ENCODE peak calls at places on chromosomes 3 and 15, in nine cellular contexts. V, M, E, O, Y, W, X, T and I are unnamed samples.

GRCh38 chr15:80567721-80568157 is 127.4 kb upstream of the ABHD17C start:
- DNase-seq in V (peak; percentile 48), M (peak; percentile 83), E (peak; percentile 54), O (no peak), Y (peak; percentile 68), W (peak; percentile 54), X (peak; percentile 78), T (no peak), I (peak; percentile 83)

GRCh38 chr3:14772533-14773138 is 46.1 kb upstream of the FGD5 start:
- DNase-seq in V (peak; percentile 6), M (no peak), E (no peak), O (no peak), Y (no peak), W (no peak), X (no peak), T (no peak), I (peak; percentile 2)

GRCh38 chr3:110487840-110488239 is 583.8 kb upstream of the NECTIN3 start:
- DNase-seq in V (no peak), M (no peak), E (no peak), O (no peak), Y (no peak), W (no peak), X (no peak), T (no peak), I (no peak)

GRCh38 chr15:36004891-36005508 is 459.0 kb upstream of the DPH6 start:
- DNase-seq in V (no peak), M (no peak), E (no peak), O (no peak), Y (no peak), W (no peak), X (no peak), T (no peak), I (no peak)

GRCh38 chr15:33963831-33964664 is 4.2 kb upstream of the CHRM5 start:
- DNase-seq in V (no peak), M (peak; percentile 50), E (peak; percentile 11), O (no peak), Y (peak; percentile 14), W (no peak), X (peak; percentile 73), T (no peak), I (no peak)

GRCh38 chr3:3800685-3801509 is 1.7 kb downstream of the LRRN1 start:
- DNase-seq in V (no peak), M (peak; percentile 67), E (peak; percentile 32), O (peak; percentile 62), Y (no peak), W (no peak), X (no peak), T (peak; percentile 68), I (peak; percentile 48)

GRCh38 chr3:4744405-4745239 is 234.6 kb upstream of the BHLHE40 start:
- DNase-seq in V (no peak), M (no peak), E (no peak), O (no peak), Y (no peak), W (no peak), X (no peak), T (no peak), I (no peak)

GRCh38 chr3:133893683-133894333 is 1.9 kb downstream of the RAB6B start:
- DNase-seq in V (no peak), M (no peak), E (no peak), O (no peak), Y (no peak), W (no peak), X (no peak), T (no peak), I (no peak)

GRCh38 chr3:156551261-156551660 is 3.7 kb downstream of the SSR3 start:
- DNase-seq in V (no peak), M (no peak), E (no peak), O (no peak), Y (no peak), W (no peak), X (no peak), T (no peak), I (no peak)

GRCh38 chr3:17577795-17578520 is 164.5 kb downstream of the TBC1D5 start:
- DNase-seq in V (no peak), M (no peak), E (no peak), O (no peak), Y (peak; percentile 60), W (no peak), X (no peak), T (no peak), I (no peak)

DNA sequence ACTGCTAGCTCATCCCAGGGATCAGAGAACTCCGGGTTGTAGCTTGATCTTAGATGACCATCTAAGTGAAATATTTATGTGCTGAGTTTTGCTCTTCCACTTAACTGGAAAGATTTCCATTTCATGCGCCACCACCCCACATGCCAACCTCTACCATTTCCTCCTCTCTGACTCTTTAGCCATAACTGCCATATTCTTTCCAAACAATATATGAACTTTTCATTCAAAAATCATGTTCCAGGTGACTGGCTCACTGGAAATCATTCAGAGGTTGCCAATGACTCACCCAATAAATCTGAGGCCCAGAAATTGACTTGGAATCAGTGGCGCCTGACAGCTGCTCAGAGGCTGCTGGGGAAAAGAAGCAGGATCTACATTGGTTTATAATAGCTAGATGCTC is 31.6 kb upstream of the FAM174B start:
- DNase-seq in V (no peak), M (no peak), E (no peak), O (no peak), Y (no peak), W (no peak), X (no peak), T (no peak), I (no peak)
- H3K27ac ChIP-seq in V (no peak overlapping the region), M (no peak overlapping the region), E (no peak overlapping the region), O (no peak overlapping the region), Y (no peak overlapping the region), W (no peak overlapping the region), X (no peak overlapping the region), T (no peak overlapping the region), I (no peak overlapping the region)

GRCh38 chr15:31444844-31445243 is 118.2 kb downstream of the KLF13 start:
- DNase-seq in V (no peak), M (no peak), E (no peak), O (no peak), Y (no peak), W (no peak), X (no peak), T (no peak), I (no peak)
- H3K4me1 ChIP-seq in V (no peaks in the 10 kb centered on the region), M (peaks cover 4% of the 10 kb centered on the region), E (peaks cover 1% of the 10 kb centered on the region), O (peaks cover 3% of the 10 kb centered on the region), Y (peaks cover 29% of the 10 kb centered on the region), W (peaks cover 16% of the 10 kb centered on the region), X (peaks cover 5% of the 10 kb centered on the region), T (peaks cover 14% of the 10 kb centered on the region), I (peaks cover 5% of the 10 kb centered on the region)

DNA sequence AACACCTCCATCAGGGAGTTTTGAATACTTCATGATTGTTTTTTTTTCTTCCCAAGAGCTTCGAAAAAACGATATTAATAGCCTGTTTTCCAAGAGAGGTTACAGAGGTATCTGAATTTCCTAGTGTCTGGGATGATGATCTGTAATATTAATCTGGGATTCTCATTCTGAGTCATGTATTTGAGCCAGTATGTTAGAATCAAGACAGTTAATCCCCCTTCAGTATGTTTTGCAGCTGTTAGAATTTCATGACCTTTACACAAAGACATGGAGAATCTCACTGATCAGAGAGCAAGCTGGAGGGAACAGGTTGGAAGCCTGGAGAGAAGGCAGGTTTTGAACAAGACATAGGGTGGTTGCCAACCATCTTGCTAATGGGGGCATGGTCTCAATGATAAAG is 234.5 kb upstream of the GAP43 start:
- DNase-seq in V (no peak), M (no peak), E (no peak), O (no peak), Y (no peak), W (no peak), X (no peak), T (no peak), I (no peak)
- H3K27ac ChIP-seq in V (no peak overlapping the region), M (no peak overlapping the region), E (no peak overlapping the region), O (no peak overlapping the region), Y (no peak overlapping the region), W (no peak overlapping the region), X (no peak overlapping the region), T (peak overlapping the region; percentile 62), I (no peak overlapping the region)

DNA sequence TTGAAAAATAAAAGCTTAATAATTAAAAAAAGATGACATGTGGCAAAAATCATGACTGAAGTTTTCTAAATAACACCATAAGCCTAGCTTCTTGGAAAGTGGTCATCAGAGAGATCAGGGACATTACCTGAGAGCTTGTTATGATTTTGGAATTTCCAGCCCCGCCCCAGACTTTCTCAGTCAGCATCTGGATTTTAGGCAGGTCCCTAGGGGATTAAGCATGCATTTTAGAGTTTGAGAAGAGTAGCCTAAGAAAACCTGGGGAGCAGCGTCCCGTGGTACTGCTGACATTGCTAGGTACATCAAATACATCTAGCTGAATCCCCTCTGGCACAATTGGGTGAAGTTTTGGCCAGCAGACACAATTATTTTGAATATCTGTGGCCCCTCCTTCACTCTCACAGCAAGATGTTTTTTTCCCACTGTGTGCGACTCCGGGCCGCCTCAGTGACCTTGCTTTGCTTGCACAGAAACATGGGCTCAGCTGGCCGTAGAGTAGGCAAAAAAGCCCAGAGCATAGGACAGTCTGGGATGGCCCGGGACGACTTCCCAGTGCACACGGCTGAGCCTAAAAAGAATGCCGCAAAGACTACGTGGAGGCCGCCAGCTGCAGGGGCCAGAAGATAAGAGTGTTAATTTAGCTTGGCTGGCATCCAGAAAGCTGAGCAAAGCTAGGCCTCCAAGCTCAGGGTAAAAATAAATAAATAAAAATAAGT is 58.6 kb upstream of the MEF2A start:
- DNase-seq in V (peak; percentile 53), M (no peak), E (no peak), O (no peak), Y (no peak), W (no peak), X (peak; percentile 83), T (peak; percentile 81), I (peak; percentile 78)
- H3K4me1 ChIP-seq in V (no peaks in the 10 kb centered on the region), M (no peaks in the 10 kb centered on the region), E (no peaks in the 10 kb centered on the region), O (no peaks in the 10 kb centered on the region), Y (peaks cover 18% of the 10 kb centered on the region), W (peaks cover 7% of the 10 kb centered on the region), X (peaks cover 94% of the 10 kb centered on the region), T (peaks cover 78% of the 10 kb centered on the region), I (peaks cover 12% of the 10 kb centered on the region)

GRCh38 chr15:70831094-70831911 is 22.7 kb downstream of the LARP6 start:
- DNase-seq in V (no peak), M (no peak), E (no peak), O (no peak), Y (no peak), W (no peak), X (no peak), T (no peak), I (no peak)
- H3K27ac ChIP-seq in V (no peak overlapping the region), M (no peak overlapping the region), E (no peak overlapping the region), O (no peak overlapping the region), Y (no peak overlapping the region), W (no peak overlapping the region), X (no peak overlapping the region), T (no peak overlapping the region), I (no peak overlapping the region)

DNA sequence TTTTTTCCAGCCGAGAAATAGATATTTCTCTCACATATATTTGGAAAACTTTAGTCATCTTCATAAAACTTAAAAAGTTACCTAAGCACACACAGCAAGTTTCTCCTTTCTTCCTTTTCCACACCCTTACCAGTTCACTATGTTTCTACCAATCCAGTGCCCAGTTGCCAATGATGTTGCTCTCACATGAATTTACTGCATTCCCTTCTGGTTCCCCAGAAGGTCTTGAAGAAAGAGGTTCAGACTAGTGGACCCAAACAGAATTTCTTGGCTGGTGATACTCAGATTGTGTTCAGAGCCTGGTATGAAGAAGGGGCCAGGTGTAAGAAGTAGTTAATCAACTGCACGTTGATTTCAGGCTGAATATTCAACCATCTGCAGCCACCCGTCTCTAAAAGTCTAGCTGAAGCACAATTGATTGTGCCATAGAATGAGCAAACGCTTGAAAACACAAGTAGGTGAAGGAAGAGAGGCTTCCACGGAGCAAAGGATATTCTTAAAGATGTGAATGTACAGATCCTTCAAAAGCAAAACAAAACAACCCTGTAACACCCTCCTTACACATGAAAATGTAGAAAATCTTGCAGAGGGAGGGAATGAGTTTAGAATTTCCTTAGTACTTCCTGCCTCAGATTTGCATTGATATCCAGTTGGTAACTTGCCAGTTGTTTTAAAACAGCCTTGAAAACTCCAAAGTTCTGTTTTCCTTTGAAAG is 4.6 kb downstream of the RBMS3 start:
- DNase-seq in V (no peak), M (no peak), E (no peak), O (no peak), Y (peak; percentile 76), W (no peak), X (no peak), T (no peak), I (no peak)
- H3K4me1 ChIP-seq in V (no peaks in the 10 kb centered on the region), M (peaks cover 26% of the 10 kb centered on the region), E (peaks cover 11% of the 10 kb centered on the region), O (no peaks in the 10 kb centered on the region), Y (peaks cover 12% of the 10 kb centered on the region), W (no peaks in the 10 kb centered on the region), X (no peaks in the 10 kb centered on the region), T (peaks cover 40% of the 10 kb centered on the region), I (no peaks in the 10 kb centered on the region)